ENCODE peak calls at places on chromosomes 3 and 15, in ten cellular contexts. U, J, O, Z, C, A, N, Y, E and L are unnamed samples.

GRCh38 chr15:80036067-80036466 is 23.4 kb upstream of the ZFAND6 start:
- DNase-seq in A (no peak), O (no peak), Z (no peak), U (peak), Y (no peak), E (no peak), J (no peak), C (no peak), N (no peak), L (no peak)

GRCh38 chr15:22945071-22945470 is 35.1 kb downstream of the CYFIP1 start:
- DNase-seq in A (no peak), E (no peak), J (no peak), O (no peak), C (no peak), Z (no peak), Y (no peak), N (no peak), U (no peak), L (no peak)

GRCh38 chr15:92773340-92773739 is 117.8 kb upstream of the FAM174B start:
- DNase-seq in Y (no peak), U (no peak), C (no peak), A (no peak), J (no peak), O (no peak), E (no peak), Z (no peak), N (no peak), L (no peak)

GRCh38 chr3:4410174-4410573 is 56.9 kb downstream of the SUMF1 start:
- DNase-seq in E (no peak), Y (no peak), U (no peak), Z (peak), J (no peak), A (no peak), O (peak), N (no peak), C (no peak), L (no peak)

GRCh38 chr15:68797589-68798377 is 22.9 kb downstream of the ANP32A start:
- DNase-seq in O (no peak), N (no peak), Z (no peak), U (no peak), J (no peak), E (no peak), Y (no peak), C (no peak), A (no peak), L (no peak)

GRCh38 chr15:64213646-64214045 is 50.8 kb upstream of the PPIB start:
- DNase-seq in E (no peak), U (no peak), Z (peak), J (no peak), A (no peak), C (peak), Y (no peak), N (no peak), O (peak), L (no peak)

GRCh38 chr15:59751552-59752413 is 62.7 kb upstream of the BNIP2 start:
- DNase-seq in E (no peak), C (peak), Y (no peak), O (peak), U (no peak), Z (peak), J (no peak), N (peak), A (no peak), L (no peak)

GRCh38 chr3:124850633-124851032 is 36.5 kb downstream of the ITGB5 start:
- DNase-seq in J (no peak), A (no peak), O (peak), Z (no peak), C (peak), U (no peak), Y (no peak), E (no peak), N (no peak), L (no peak)

GRCh38 chr15:68830141-68830540 is 9.4 kb upstream of the ANP32A start:
- DNase-seq in Z (no peak), J (no peak), C (no peak), A (no peak), N (no peak), E (no peak), Y (no peak), U (no peak), O (no peak), L (no peak)

GRCh38 chr3:155560594-155560993 is 184.3 kb downstream of the PLCH1 start:
- DNase-seq in Z (peak), Y (no peak), U (no peak), O (no peak), C (peak), N (peak), E (no peak), J (no peak), A (no peak), L (no peak)

GRCh38 chr3:36372534-36372935 is 7.8 kb upstream of the STAC start:
- DNase-seq in U (no peak), N (peak), J (no peak), O (peak), E (no peak), A (no peak), Z (peak), Y (no peak), C (peak), L (no peak)